ENCODE peak calls at places on chromosomes 16 and 17, in ten cellular contexts. X, J, G, W, N, H, Q, E, V and I are unnamed samples.

GRCh38 chr16:68144008-68144407 is 58.8 kb downstream of the NFATC3 start:
- DNase-seq in W (no peak), V (no peak), G (no peak), E (no peak), J (no peak), N (no peak), H (no peak), X (no peak), Q (no peak), I (no peak)

GRCh38 chr17:38568845-38569510 is 36.8 kb downstream of the SRCIN1 start:
- DNase-seq in Q (no peak), H (no peak), E (no peak), G (no peak), X (no peak), V (no peak), N (no peak), J (no peak), W (no peak), I (no peak)

GRCh38 chr17:83175551-83176271 is 96.3 kb downstream of the METRNL start:
- DNase-seq in N (no peak), V (no peak), Q (no peak), G (no peak), W (no peak), X (no peak), E (no peak), H (peak; percentile 62), J (no peak), I (no peak)

GRCh38 chr17:38982858-38983746 is 15.9 kb upstream of the FBXO47 start:
- DNase-seq in W (no peak), J (peak; percentile 75), V (peak; percentile 85), Q (peak; percentile 84), H (peak; percentile 75), G (peak; percentile 44), X (peak; percentile 25), E (no peak), N (peak; percentile 50), I (peak; percentile 35)

GRCh38 chr17:47708312-47708863 is 14.4 kb downstream of the TBKBP1 start:
- DNase-seq in H (no peak), Q (no peak), V (no peak), G (no peak), W (no peak), E (no peak), N (no peak), J (no peak), X (no peak), I (no peak)

GRCh38 chr17:50205111-50205821 is 3.8 kb upstream of the COL1A1 start:
- DNase-seq in N (no peak), X (no peak), G (peak; percentile 57), Q (no peak), W (no peak), V (no peak), E (no peak), H (no peak), J (peak; percentile 60), I (peak; percentile 40)

GRCh38 chr16:11356573-11357331 is 11.5 kb downstream of the RMI2 start:
- DNase-seq in X (peak; percentile 77), G (peak; percentile 85), Q (peak; percentile 65), H (peak; percentile 71), E (peak; percentile 51), W (peak; percentile 38), J (peak; percentile 61), N (no peak), V (peak; percentile 71), I (no peak)

GRCh38 chr17:3827124-3827773 is 18.8 kb downstream of the NCBP3 start:
- DNase-seq in Q (peak; percentile 7), E (peak; percentile 68), N (no peak), X (peak; percentile 76), W (peak; percentile 40), V (peak; percentile 69), G (peak; percentile 81), H (peak; percentile 80), J (peak; percentile 66), I (peak; percentile 45)

GRCh38 chr16:55189179-55189578 is 134.8 kb upstream of the IRX6 start:
- DNase-seq in V (no peak), J (no peak), N (no peak), Q (no peak), X (no peak), H (no peak), E (no peak), W (no peak), G (no peak), I (no peak)

GRCh38 chr16:77690416-77690815 is 31.9 kb upstream of the NUDT7 start:
- DNase-seq in E (no peak), V (no peak), J (no peak), G (no peak), Q (no peak), X (no peak), N (no peak), H (no peak), W (no peak), I (no peak)

GRCh38 chr16:19851476-19851875 is 33.2 kb downstream of the GPRC5B start:
- DNase-seq in J (no peak), V (no peak), X (no peak), H (no peak), W (no peak), Q (no peak), E (no peak), N (no peak), G (no peak), I (no peak)

GRCh38 chr17:6660765-6661463 is 9.4 kb downstream of the C17orf100 start:
- DNase-seq in J (no peak), E (no peak), N (no peak), W (no peak), Q (peak; percentile 66), V (no peak), G (no peak), X (no peak), H (peak; percentile 81), I (no peak)

GRCh38 chr16:69930117-69930776 is 20.9 kb upstream of the CLEC18A start:
- DNase-seq in G (peak; percentile 96), V (peak; percentile 68), N (no peak), H (peak; percentile 64), X (peak; percentile 69), Q (peak; percentile 32), E (peak; percentile 13), J (peak; percentile 60), W (peak; percentile 28), I (no peak)

GRCh38 chr16:6300523-6300922 is 1032.1 kb upstream of the RBFOX1 start:
- DNase-seq in Q (no peak), N (no peak), V (no peak), J (no peak), W (no peak), E (no peak), H (no peak), G (no peak), X (no peak), I (no peak)

GRCh38 chr17:20066253-20066652 is 57.1 kb downstream of the SPECC1 start:
- DNase-seq in W (no peak), X (no peak), J (peak; percentile 80), V (no peak), E (no peak), H (no peak), G (peak; percentile 46), Q (no peak), N (peak; percentile 74), I (peak; percentile 93)

GRCh38 chr17:17229416-17230098 is 7.4 kb downstream of the FLCN start:
- DNase-seq in J (no peak), H (no peak), N (no peak), Q (no peak), X (no peak), G (peak; percentile 72), E (no peak), V (no peak), W (no peak), I (no peak)

GRCh38 chr17:30796016-30796415 is 28.5 kb downstream of the CRLF3 start:
- DNase-seq in X (no peak), G (no peak), H (no peak), N (no peak), J (peak; percentile 8), W (no peak), V (no peak), Q (no peak), E (no peak), I (no peak)

GRCh38 chr16:67879936-67880335 is 4.7 kb upstream of the NRN1L start:
- DNase-seq in W (no peak), Q (no peak), H (no peak), G (peak; percentile 31), X (no peak), V (no peak), E (no peak), N (no peak), J (no peak), I (no peak)

GRCh38 chr17:7047566-7047965 is 3.7 kb upstream of the SLC16A11 start:
- DNase-seq in E (no peak), G (peak; percentile 37), N (no peak), H (no peak), V (no peak), J (no peak), X (no peak), W (no peak), Q (no peak), I (no peak)

GRCh38 chr17:59521465-59522126 is 43.8 kb upstream of the DHX40 start:
- DNase-seq in J (peak; percentile 59), G (peak; percentile 88), H (peak; percentile 58), X (peak; percentile 75), E (peak; percentile 50), Q (peak; percentile 54), W (peak; percentile 42), V (peak; percentile 58), N (peak; percentile 21), I (peak; percentile 11)